ENCODE peak calls at places on chromosomes 12 and 14, in seven cellular contexts. One of them, this sample, is unnamed.

GRCh38 chr12:51118706-51119105 is 35.3 kb upstream of the CSRNP2 start:
- DNase-seq in pulmonary artery endothelial cell: no peak
- DNase-seq in CMK: no peak
- DNase-seq in effector memory CD4-positive, alpha-beta T cell: no peak
- DNase-seq in caudate nucleus: no peak
- DNase-seq in skeletal muscle cell: no peak
- DNase-seq in ovary: no peak
- DNase-seq in this sample: peak

GRCh38 chr14:87066221-87066817 is 926.7 kb downstream of the GALC start:
- DNase-seq in CMK: no peak
- DNase-seq in ovary: no peak
- DNase-seq in caudate nucleus: no peak
- DNase-seq in skeletal muscle cell: no peak
- DNase-seq in pulmonary artery endothelial cell: no peak
- DNase-seq in effector memory CD4-positive, alpha-beta T cell: no peak
- DNase-seq in this sample: no peak

GRCh38 chr12:33813536-33813935 is 208.8 kb upstream of the ALG10 start:
- DNase-seq in pulmonary artery endothelial cell: no peak
- DNase-seq in effector memory CD4-positive, alpha-beta T cell: no peak
- DNase-seq in skeletal muscle cell: no peak
- DNase-seq in caudate nucleus: no peak
- DNase-seq in CMK: no peak
- DNase-seq in ovary: no peak
- DNase-seq in this sample: no peak

GRCh38 chr14:25988536-25988935 is 609.3 kb downstream of the NOVA1 start:
- DNase-seq in effector memory CD4-positive, alpha-beta T cell: no peak
- DNase-seq in skeletal muscle cell: no peak
- DNase-seq in ovary: no peak
- DNase-seq in pulmonary artery endothelial cell: no peak
- DNase-seq in CMK: no peak
- DNase-seq in caudate nucleus: no peak
- DNase-seq in this sample: no peak

GRCh38 chr12:100248886-100249285 is 18.0 kb downstream of the DEPDC4 start:
- DNase-seq in ovary: no peak
- DNase-seq in effector memory CD4-positive, alpha-beta T cell: no peak
- DNase-seq in pulmonary artery endothelial cell: no peak
- DNase-seq in skeletal muscle cell: no peak
- DNase-seq in CMK: no peak
- DNase-seq in caudate nucleus: no peak
- DNase-seq in this sample: no peak

GRCh38 chr12:49428652-49429549 is 61.6 kb downstream of the SPATS2 start:
- DNase-seq in pulmonary artery endothelial cell: no peak
- DNase-seq in CMK: no peak
- DNase-seq in effector memory CD4-positive, alpha-beta T cell: no peak
- DNase-seq in caudate nucleus: peak
- DNase-seq in ovary: no peak
- DNase-seq in skeletal muscle cell: peak
- DNase-seq in this sample: peak

GRCh38 chr14:89652352-89652751 is 235.3 kb upstream of the FOXN3 start:
- DNase-seq in skeletal muscle cell: no peak
- DNase-seq in caudate nucleus: no peak
- DNase-seq in pulmonary artery endothelial cell: no peak
- DNase-seq in CMK: no peak
- DNase-seq in ovary: no peak
- DNase-seq in effector memory CD4-positive, alpha-beta T cell: no peak
- DNase-seq in this sample: no peak

GRCh38 chr14:72970058-72970630 is 43.9 kb downstream of the DCAF4 start:
- DNase-seq in pulmonary artery endothelial cell: no peak
- DNase-seq in effector memory CD4-positive, alpha-beta T cell: no peak
- DNase-seq in CMK: no peak
- DNase-seq in skeletal muscle cell: no peak
- DNase-seq in caudate nucleus: no peak
- DNase-seq in ovary: no peak
- DNase-seq in this sample: no peak

GRCh38 chr14:61642246-61642982 is 52.9 kb upstream of the HIF1A start:
- DNase-seq in skeletal muscle cell: no peak
- DNase-seq in ovary: no peak
- DNase-seq in pulmonary artery endothelial cell: no peak
- DNase-seq in caudate nucleus: no peak
- DNase-seq in CMK: no peak
- DNase-seq in effector memory CD4-positive, alpha-beta T cell: no peak
- DNase-seq in this sample: peak

GRCh38 chr14:61342486-61342885 is 21.1 kb downstream of the PRKCH start:
- DNase-seq in pulmonary artery endothelial cell: no peak
- DNase-seq in caudate nucleus: no peak
- DNase-seq in skeletal muscle cell: no peak
- DNase-seq in CMK: no peak
- DNase-seq in ovary: no peak
- DNase-seq in effector memory CD4-positive, alpha-beta T cell: peak
- DNase-seq in this sample: no peak

GRCh38 chr12:50112456-50113218 is 601 bp downstream of the COX14 start:
- DNase-seq in caudate nucleus: no peak
- DNase-seq in skeletal muscle cell: no peak
- DNase-seq in ovary: no peak
- DNase-seq in pulmonary artery endothelial cell: no peak
- DNase-seq in CMK: peak
- DNase-seq in effector memory CD4-positive, alpha-beta T cell: no peak
- DNase-seq in this sample: no peak

GRCh38 chr12:98373019-98373554 is 142.3 kb upstream of the TMPO start:
- DNase-seq in pulmonary artery endothelial cell: peak
- DNase-seq in skeletal muscle cell: no peak
- DNase-seq in effector memory CD4-positive, alpha-beta T cell: no peak
- DNase-seq in CMK: no peak
- DNase-seq in ovary: no peak
- DNase-seq in caudate nucleus: no peak
- DNase-seq in this sample: peak

GRCh38 chr14:95547626-95548327 is 12.9 kb downstream of the GLRX5 start:
- DNase-seq in caudate nucleus: no peak
- DNase-seq in ovary: no peak
- DNase-seq in skeletal muscle cell: no peak
- DNase-seq in pulmonary artery endothelial cell: no peak
- DNase-seq in effector memory CD4-positive, alpha-beta T cell: no peak
- DNase-seq in CMK: no peak
- DNase-seq in this sample: no peak

GRCh38 chr12:68080577-68080976 is 79.0 kb downstream of the IFNG start:
- DNase-seq in ovary: no peak
- DNase-seq in pulmonary artery endothelial cell: no peak
- DNase-seq in caudate nucleus: no peak
- DNase-seq in effector memory CD4-positive, alpha-beta T cell: no peak
- DNase-seq in CMK: no peak
- DNase-seq in skeletal muscle cell: no peak
- DNase-seq in this sample: no peak

GRCh38 chr14:56202256-56202655 is 84.0 kb downstream of the PELI2 start:
- DNase-seq in CMK: no peak
- DNase-seq in skeletal muscle cell: no peak
- DNase-seq in caudate nucleus: no peak
- DNase-seq in pulmonary artery endothelial cell: no peak
- DNase-seq in effector memory CD4-positive, alpha-beta T cell: no peak
- DNase-seq in ovary: no peak
- DNase-seq in this sample: no peak